ENCODE peak calls at places on chromosome 2, in six cellular contexts. E is A549; C is CD8-positive, alpha-beta memory T cell; W is colonic mucosa; Q is mucosa of descending colon; T is heart left ventricle. P is an unnamed sample.
A peak's percentile ranks its signal among the peaks of the same experiment; 100 is the strongest.

GRCh38 chr2:60674524-60675165 is 81.4 kb upstream of the PAPOLG start:
- DNase-seq in E (peak; percentile 82), C (peak; percentile 71), Q (peak; percentile 89), T (peak; percentile 75), W (peak; percentile 86), P (peak; percentile 96)

GRCh38 chr2:10217499-10217861 is 85.2 kb upstream of the HPCAL1 start:
- DNase-seq in T (no peak), Q (no peak), E (no peak), W (no peak), C (no peak), P (peak; percentile 42)

GRCh38 chr2:221293949-221294736 is 278.0 kb downstream of the EPHA4 start:
- DNase-seq in E (no peak), C (no peak), W (peak; percentile 26), T (no peak), Q (no peak), P (no peak)

GRCh38 chr2:219954331-219954730 is 326.9 kb downstream of the SLC4A3 start:
- DNase-seq in W (no peak), T (no peak), E (no peak), C (no peak), Q (no peak), P (no peak)

GRCh38 chr2:197560146-197560665 is 44.3 kb downstream of the MOB4 start:
- DNase-seq in E (no peak), Q (no peak), C (no peak), T (no peak), W (no peak), P (no peak)

GRCh38 chr2:15591373-15591691 is 336 bp upstream of the DDX1 start:
- DNase-seq in C (no peak), E (no peak), Q (no peak), W (no peak), T (no peak), P (no peak)

GRCh38 chr2:6865346-6866238 is at the start of gene CMPK2:
- DNase-seq in Q (peak; percentile 89), T (peak; percentile 84), W (peak; percentile 74), C (peak; percentile 69), E (peak; percentile 41), P (peak; percentile 94)

GRCh38 chr2:159093496-159093895 is 125.1 kb downstream of the TANC1 start:
- DNase-seq in E (no peak), T (no peak), W (peak; percentile 73), Q (no peak), C (no peak), P (no peak)

GRCh38 chr2:181955010-181955409 is 30.6 kb upstream of the PPP1R1C start:
- DNase-seq in W (no peak), Q (no peak), C (no peak), T (no peak), E (peak; percentile 54), P (no peak)

GRCh38 chr2:99085400-99085799 is 56.1 kb upstream of the C2orf15 start:
- DNase-seq in T (no peak), C (no peak), Q (no peak), W (no peak), E (peak; percentile 36), P (no peak)

GRCh38 chr2:147910990-147911473 is 66.2 kb downstream of the ACVR2A start:
- DNase-seq in Q (no peak), T (peak; percentile 16), C (no peak), W (peak; percentile 26), E (peak; percentile 61), P (no peak)

GRCh38 chr2:26298638-26299393 is 47.1 kb upstream of the SELENOI start:
- DNase-seq in T (peak; percentile 32), Q (peak; percentile 48), W (peak; percentile 40), C (no peak), E (no peak), P (peak; percentile 67)

GRCh38 chr2:162073776-162074578 is at the start of gene DPP4:
- DNase-seq in Q (peak; percentile 86), E (peak; percentile 12), C (peak; percentile 16), T (peak; percentile 30), W (peak; percentile 76), P (peak; percentile 49)

GRCh38 chr2:96121414-96121813 is 5.0 kb upstream of the ADRA2B start:
- DNase-seq in C (no peak), E (no peak), W (no peak), T (no peak), Q (no peak), P (no peak)

GRCh38 chr2:70641263-70641784 is 87.7 kb upstream of the TGFA start:
- DNase-seq in W (no peak), E (no peak), T (no peak), Q (no peak), C (no peak), P (no peak)

GRCh38 chr2:88919087-88919738 is 227.7 kb downstream of the RPIA start:
- DNase-seq in T (no peak), C (no peak), Q (no peak), E (peak; percentile 58), W (no peak), P (no peak)

GRCh38 chr2:14074691-14075090 is 557.8 kb upstream of the LRATD1 start:
- DNase-seq in T (no peak), C (no peak), Q (no peak), W (no peak), E (no peak), P (no peak)

GRCh38 chr2:43347751-43348150 is 121.3 kb upstream of the ZFP36L2 start:
- DNase-seq in T (peak; percentile 1), W (no peak), C (no peak), Q (no peak), E (no peak), P (no peak)
- H3K4me1 ChIP-seq in T (peaks cover 73% of the 10 kb centered on the region), W (peaks cover 6% of the 10 kb centered on the region), C (no peaks in the 10 kb centered on the region), Q (peaks cover 37% of the 10 kb centered on the region), E (peaks cover 15% of the 10 kb centered on the region), P (peaks cover 42% of the 10 kb centered on the region)

GRCh38 chr2:160300203-160300602 is 100.1 kb upstream of the ITGB6 start:
- DNase-seq in Q (no peak), W (no peak), T (no peak), E (no peak), C (no peak), P (no peak)

GRCh38 chr2:160305081-160305750 is 105.1 kb upstream of the ITGB6 start:
- DNase-seq in T (no peak), W (no peak), E (no peak), Q (no peak), C (no peak), P (no peak)

GRCh38 chr2:160303076-160303475 is 103.0 kb upstream of the ITGB6 start:
- DNase-seq in W (no peak), C (no peak), Q (no peak), T (no peak), E (no peak), P (no peak)

GRCh38 chr2:160301420-160301819 is 101.3 kb upstream of the ITGB6 start:
- DNase-seq in W (no peak), T (no peak), E (no peak), C (no peak), Q (no peak), P (no peak)

DNA sequence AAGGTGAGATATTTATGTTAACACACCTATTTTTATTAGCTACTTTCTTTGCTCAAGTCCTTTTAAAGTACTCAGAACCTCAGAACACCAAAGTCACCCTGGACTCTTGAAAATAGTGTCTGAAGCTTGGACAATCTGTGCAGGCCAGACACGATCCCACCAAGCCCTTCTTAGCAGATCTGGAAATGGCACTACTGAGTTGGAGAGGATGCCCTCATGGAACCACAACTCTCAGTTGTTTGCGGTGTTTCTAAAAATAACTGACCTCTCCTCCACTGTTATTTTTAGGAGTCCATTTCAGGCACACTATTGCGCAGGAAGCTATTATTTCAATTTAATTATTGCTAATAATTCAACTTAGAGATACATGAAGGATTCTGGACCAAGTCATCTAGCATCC is 103.5 kb upstream of the ITGB6 start:
- DNase-seq in W (no peak), Q (no peak), T (no peak), E (no peak), C (no peak), P (no peak)
- H3K4me1 ChIP-seq in W (no peaks in the 10 kb centered on the region), Q (no peaks in the 10 kb centered on the region), T (peaks cover 52% of the 10 kb centered on the region), E (peaks cover 4% of the 10 kb centered on the region), C (peaks cover 5% of the 10 kb centered on the region), P (peaks cover 11% of the 10 kb centered on the region)

GRCh38 chr2:105794926-105795574 is 50.3 kb downstream of the NCK2 start:
- DNase-seq in E (no peak), W (no peak), C (no peak), Q (no peak), T (no peak), P (no peak)

GRCh38 chr2:105795575-105795934 is 50.8 kb downstream of the NCK2 start:
- DNase-seq in W (no peak), C (no peak), E (no peak), Q (no peak), T (no peak), P (no peak)

GRCh38 chr2:105792561-105792960 is 47.8 kb downstream of the NCK2 start:
- DNase-seq in C (no peak), Q (no peak), E (no peak), T (no peak), W (no peak), P (no peak)

GRCh38 chr2:105791229-105791628 is 46.5 kb downstream of the NCK2 start:
- DNase-seq in W (no peak), E (no peak), Q (no peak), C (no peak), T (no peak), P (no peak)

DNA sequence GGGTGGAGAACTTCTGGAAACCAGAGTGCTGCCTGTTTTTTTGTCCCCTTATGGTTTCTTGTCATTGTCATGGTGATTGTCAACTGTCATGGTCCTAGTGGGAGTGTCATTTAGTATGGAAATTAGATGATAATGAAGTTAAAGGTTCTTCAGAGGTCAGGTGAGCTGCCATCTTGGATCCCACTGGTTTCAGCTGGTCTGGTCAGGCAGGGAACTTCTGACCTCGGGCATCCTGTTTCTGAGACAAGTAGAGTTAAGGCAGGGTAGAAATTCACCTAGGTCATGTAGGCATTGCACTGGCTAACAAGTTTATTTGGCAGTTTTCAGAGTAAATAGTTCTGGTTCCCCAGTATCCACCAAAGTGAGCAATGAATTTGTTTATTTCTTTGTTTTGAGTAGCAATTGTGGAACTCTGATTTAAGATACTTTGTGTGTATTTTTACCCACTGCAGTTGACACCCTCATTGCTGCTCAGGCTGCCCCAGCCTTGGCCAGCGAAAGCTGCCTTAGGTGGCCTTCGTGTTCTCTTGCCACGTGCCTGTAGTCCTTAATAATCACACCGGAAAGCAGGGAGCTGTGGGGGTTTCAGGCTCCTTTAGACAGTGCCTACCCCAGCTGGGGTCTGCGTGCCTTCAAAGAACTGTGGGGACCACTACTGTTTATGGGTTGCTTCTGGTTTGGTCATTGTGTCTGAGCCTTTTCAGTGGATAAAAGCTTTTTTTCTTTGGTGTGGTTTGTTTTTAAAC is 48.7 kb downstream of the NCK2 start:
- DNase-seq in C (no peak), W (no peak), E (no peak), T (no peak), Q (no peak), P (no peak)
- H3K4me1 ChIP-seq in C (peaks cover 97% of the 10 kb centered on the region), W (peaks cover 26% of the 10 kb centered on the region), E (peaks cover 10% of the 10 kb centered on the region), T (peaks cover 61% of the 10 kb centered on the region), Q (peaks cover 53% of the 10 kb centered on the region), P (peaks cover 83% of the 10 kb centered on the region)

GRCh38 chr2:69464575-69464974 is 27.3 kb upstream of the NFU1 start:
- DNase-seq in E (peak; percentile 44), W (no peak), T (peak; percentile 15), C (no peak), Q (no peak), P (no peak)

GRCh38 chr2:69465513-69466456 is 28.6 kb upstream of the NFU1 start:
- DNase-seq in C (no peak), E (no peak), Q (no peak), T (peak; percentile 69), W (no peak), P (no peak)

GRCh38 chr2:69466728-69467127 is 29.5 kb upstream of the NFU1 start:
- DNase-seq in W (no peak), T (no peak), Q (no peak), E (no peak), C (no peak), P (no peak)

GRCh38 chr2:69459936-69460335 is 22.7 kb upstream of the NFU1 start:
- DNase-seq in E (no peak), C (no peak), T (no peak), W (no peak), Q (no peak), P (no peak)

GRCh38 chr2:69462780-69463179 is 25.5 kb upstream of the NFU1 start:
- DNase-seq in T (no peak), C (no peak), Q (no peak), E (no peak), W (no peak), P (no peak)
- H3K4me1 ChIP-seq in T (peaks cover 11% of the 10 kb centered on the region), C (no peaks in the 10 kb centered on the region), Q (no peaks in the 10 kb centered on the region), E (no peaks in the 10 kb centered on the region), W (no peaks in the 10 kb centered on the region), P (no peaks in the 10 kb centered on the region)